ENCODE peak calls at places on chromosomes 11 and 22, in eight cellular contexts. One of them, this sample, is unnamed.

GRCh38 chr22:21876486-21877176 is 9.2 kb upstream of the MAPK1 start:
- DNase-seq in psoas muscle: no peak
- DNase-seq in GM23338: no peak
- DNase-seq in cardiac muscle cell: peak
- DNase-seq in astrocyte of the cerebellum: no peak
- DNase-seq in Peyer's patch: no peak
- DNase-seq in lower lobe of right lung: no peak
- DNase-seq in GM10248: no peak
- DNase-seq in this sample: no peak

GRCh38 chr22:28188480-28188879 is 269.4 kb upstream of the PITPNB start:
- DNase-seq in psoas muscle: no peak
- DNase-seq in GM23338: peak
- DNase-seq in cardiac muscle cell: no peak
- DNase-seq in astrocyte of the cerebellum: no peak
- DNase-seq in Peyer's patch: no peak
- DNase-seq in lower lobe of right lung: no peak
- DNase-seq in GM10248: no peak
- DNase-seq in this sample: peak

GRCh38 chr11:19995131-19995530 is 165.1 kb downstream of the DBX1 start:
- DNase-seq in psoas muscle: peak
- DNase-seq in GM23338: no peak
- DNase-seq in cardiac muscle cell: peak
- DNase-seq in astrocyte of the cerebellum: no peak
- DNase-seq in Peyer's patch: peak
- DNase-seq in lower lobe of right lung: no peak
- DNase-seq in GM10248: no peak
- DNase-seq in this sample: no peak

GRCh38 chr22:32870474-32870873 is 69.0 kb downstream of the TIMP3 start:
- DNase-seq in psoas muscle: no peak
- DNase-seq in GM23338: no peak
- DNase-seq in cardiac muscle cell: no peak
- DNase-seq in astrocyte of the cerebellum: no peak
- DNase-seq in Peyer's patch: no peak
- DNase-seq in lower lobe of right lung: no peak
- DNase-seq in GM10248: no peak
- DNase-seq in this sample: no peak

GRCh38 chr11:848988-849824 is 6.6 kb downstream of the TSPAN4 start:
- DNase-seq in psoas muscle: no peak
- DNase-seq in GM23338: peak
- DNase-seq in cardiac muscle cell: no peak
- DNase-seq in astrocyte of the cerebellum: no peak
- DNase-seq in Peyer's patch: no peak
- DNase-seq in lower lobe of right lung: no peak
- DNase-seq in GM10248: peak
- DNase-seq in this sample: peak

GRCh38 chr11:19978668-19979518 is 181.4 kb downstream of the DBX1 start:
- DNase-seq in psoas muscle: no peak
- DNase-seq in GM23338: no peak
- DNase-seq in cardiac muscle cell: peak
- DNase-seq in astrocyte of the cerebellum: peak
- DNase-seq in Peyer's patch: no peak
- DNase-seq in lower lobe of right lung: peak
- DNase-seq in GM10248: peak
- DNase-seq in this sample: no peak

GRCh38 chr22:44033689-44034088 is 9.6 kb downstream of the PARVB start:
- DNase-seq in psoas muscle: peak
- DNase-seq in GM23338: peak
- DNase-seq in cardiac muscle cell: peak
- DNase-seq in astrocyte of the cerebellum: no peak
- DNase-seq in Peyer's patch: no peak
- DNase-seq in lower lobe of right lung: peak
- DNase-seq in GM10248: no peak
- DNase-seq in this sample: peak

GRCh38 chr11:69202511-69203221 is 46.9 kb downstream of the SMIM38 start:
- DNase-seq in psoas muscle: no peak
- DNase-seq in GM23338: no peak
- DNase-seq in cardiac muscle cell: no peak
- DNase-seq in astrocyte of the cerebellum: no peak
- DNase-seq in Peyer's patch: no peak
- DNase-seq in lower lobe of right lung: no peak
- DNase-seq in GM10248: no peak
- DNase-seq in this sample: no peak

GRCh38 chr11:12200359-12201015 is 90.1 kb downstream of the MICAL2 start:
- DNase-seq in psoas muscle: peak
- DNase-seq in GM23338: no peak
- DNase-seq in cardiac muscle cell: peak
- DNase-seq in astrocyte of the cerebellum: no peak
- DNase-seq in Peyer's patch: no peak
- DNase-seq in lower lobe of right lung: no peak
- DNase-seq in GM10248: no peak
- DNase-seq in this sample: no peak

GRCh38 chr11:33936745-33937612 is 45.1 kb upstream of the LMO2 start:
- DNase-seq in psoas muscle: peak
- DNase-seq in GM23338: no peak
- DNase-seq in cardiac muscle cell: peak
- DNase-seq in astrocyte of the cerebellum: peak
- DNase-seq in Peyer's patch: no peak
- DNase-seq in lower lobe of right lung: no peak
- DNase-seq in GM10248: no peak
- DNase-seq in this sample: no peak

GRCh38 chr11:16924826-16925494 is 89.3 kb downstream of the PLEKHA7 start:
- DNase-seq in psoas muscle: peak
- DNase-seq in GM23338: peak
- DNase-seq in cardiac muscle cell: peak
- DNase-seq in astrocyte of the cerebellum: peak
- DNase-seq in Peyer's patch: peak
- DNase-seq in lower lobe of right lung: peak
- DNase-seq in GM10248: peak
- DNase-seq in this sample: peak

GRCh38 chr11:101034076-101034475 is 95.5 kb downstream of the PGR start:
- DNase-seq in psoas muscle: peak
- DNase-seq in GM23338: no peak
- DNase-seq in cardiac muscle cell: peak
- DNase-seq in astrocyte of the cerebellum: peak
- DNase-seq in Peyer's patch: no peak
- DNase-seq in lower lobe of right lung: peak
- DNase-seq in GM10248: no peak
- DNase-seq in this sample: peak

GRCh38 chr11:42631223-42631843 is 680.5 kb upstream of the API5 start:
- DNase-seq in psoas muscle: no peak
- DNase-seq in GM23338: peak
- DNase-seq in cardiac muscle cell: peak
- DNase-seq in astrocyte of the cerebellum: no peak
- DNase-seq in Peyer's patch: no peak
- DNase-seq in lower lobe of right lung: no peak
- DNase-seq in GM10248: no peak
- DNase-seq in this sample: no peak

GRCh38 chr22:20248461-20248959 is 19.6 kb downstream of the RTN4R start:
- DNase-seq in psoas muscle: no peak
- DNase-seq in GM23338: no peak
- DNase-seq in cardiac muscle cell: no peak
- DNase-seq in astrocyte of the cerebellum: no peak
- DNase-seq in Peyer's patch: no peak
- DNase-seq in lower lobe of right lung: no peak
- DNase-seq in GM10248: no peak
- DNase-seq in this sample: no peak

GRCh38 chr11:96002339-96002738 is 78.4 kb upstream of the MTMR2 start:
- DNase-seq in psoas muscle: no peak
- DNase-seq in GM23338: no peak
- DNase-seq in cardiac muscle cell: no peak
- DNase-seq in astrocyte of the cerebellum: no peak
- DNase-seq in Peyer's patch: no peak
- DNase-seq in lower lobe of right lung: no peak
- DNase-seq in GM10248: no peak
- DNase-seq in this sample: no peak

GRCh38 chr11:119149371-119150275 is 771 bp downstream of the ABCG4 start:
- DNase-seq in psoas muscle: no peak
- DNase-seq in GM23338: peak
- DNase-seq in cardiac muscle cell: peak
- DNase-seq in astrocyte of the cerebellum: no peak
- DNase-seq in Peyer's patch: no peak
- DNase-seq in lower lobe of right lung: no peak
- DNase-seq in GM10248: no peak
- DNase-seq in this sample: peak

GRCh38 chr11:115660072-115660805 is 156.0 kb upstream of the CADM1 start:
- DNase-seq in psoas muscle: no peak
- DNase-seq in GM23338: peak
- DNase-seq in cardiac muscle cell: no peak
- DNase-seq in astrocyte of the cerebellum: no peak
- DNase-seq in Peyer's patch: no peak
- DNase-seq in lower lobe of right lung: no peak
- DNase-seq in GM10248: no peak
- DNase-seq in this sample: peak

GRCh38 chr11:104968365-104968855 is at the start of gene CASP4:
- DNase-seq in psoas muscle: no peak
- DNase-seq in GM23338: no peak
- DNase-seq in cardiac muscle cell: peak
- DNase-seq in astrocyte of the cerebellum: peak
- DNase-seq in Peyer's patch: no peak
- DNase-seq in lower lobe of right lung: no peak
- DNase-seq in GM10248: peak
- DNase-seq in this sample: no peak

DNA sequence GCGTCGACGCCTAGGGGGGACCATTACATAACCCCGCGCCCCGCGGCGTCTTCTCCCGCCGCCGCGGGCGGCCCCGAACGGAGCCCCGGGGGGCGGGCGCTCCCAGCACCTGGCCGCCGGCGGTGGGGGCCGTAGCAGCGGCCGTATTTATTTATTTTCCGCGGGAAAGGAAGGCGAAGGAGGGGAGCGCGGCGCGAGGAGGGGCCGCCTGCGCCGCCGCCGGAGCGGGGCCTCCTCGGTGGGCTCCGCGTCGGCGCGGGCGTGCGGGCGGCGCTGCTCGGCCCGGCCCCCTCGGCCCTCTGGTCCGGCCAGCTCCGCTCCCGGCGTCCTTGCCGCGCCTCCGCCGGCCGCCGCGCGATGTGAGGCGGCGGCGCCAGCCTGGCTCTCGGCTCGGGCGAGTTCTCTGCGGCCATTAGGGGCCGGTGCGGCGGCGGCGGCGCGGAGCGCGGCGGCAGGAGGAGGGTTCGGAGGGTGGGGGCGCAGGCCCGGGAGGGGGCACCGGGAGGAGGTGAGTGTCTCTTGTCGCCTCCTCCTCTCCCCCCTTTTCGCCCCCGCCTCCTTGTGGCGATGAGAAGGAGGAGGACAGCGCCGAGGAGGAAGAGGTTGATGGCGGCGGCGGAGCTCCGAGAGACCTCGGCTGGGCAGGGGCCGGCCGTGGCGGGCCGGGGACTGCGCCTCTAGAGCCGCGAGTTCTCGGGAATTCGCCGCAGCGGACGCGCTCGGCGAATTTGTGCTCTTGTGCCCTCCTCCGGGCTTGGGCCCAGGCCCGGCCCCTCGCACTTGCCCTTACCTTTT is at the start of gene EP300:
- DNase-seq in psoas muscle: peak
- DNase-seq in GM23338: peak
- DNase-seq in cardiac muscle cell: peak
- DNase-seq in astrocyte of the cerebellum: peak
- DNase-seq in Peyer's patch: peak
- DNase-seq in lower lobe of right lung: peak
- DNase-seq in GM10248: peak
- DNase-seq in this sample: peak
- TF ChIP-seq CTCF in psoas muscle: peak
- TF ChIP-seq CTCF in GM23338: no peak
- TF ChIP-seq CTCF in cardiac muscle cell: peak
- TF ChIP-seq CTCF in astrocyte of the cerebellum: peak
- TF ChIP-seq CTCF in Peyer's patch: no peak
- TF ChIP-seq CTCF in lower lobe of right lung: peak
- TF ChIP-seq CTCF in GM10248: peak
- TF ChIP-seq CTCF in this sample: no peak

DNA sequence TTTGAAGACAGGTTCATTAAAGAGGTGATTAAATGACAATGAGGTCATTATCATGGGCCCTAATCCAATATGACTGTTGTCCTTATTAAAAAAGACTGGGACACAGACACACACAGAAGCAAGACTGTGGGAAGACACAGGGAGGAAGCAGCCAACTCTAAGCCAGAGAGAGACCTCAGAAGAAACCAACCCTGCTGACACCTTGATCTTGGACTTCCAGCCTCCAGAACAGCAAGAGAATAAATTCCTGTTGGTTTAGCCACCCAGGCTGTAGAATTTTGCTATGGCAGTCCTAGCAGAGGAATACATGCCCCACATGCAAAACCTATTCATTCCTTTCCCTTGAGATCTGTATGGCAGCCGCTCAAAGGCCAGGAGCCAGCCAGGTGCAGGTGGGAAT is 35.6 kb upstream of the CACNG2 start:
- DNase-seq in psoas muscle: no peak
- DNase-seq in GM23338: no peak
- DNase-seq in cardiac muscle cell: no peak
- DNase-seq in astrocyte of the cerebellum: no peak
- DNase-seq in Peyer's patch: no peak
- DNase-seq in lower lobe of right lung: no peak
- DNase-seq in GM10248: no peak
- DNase-seq in this sample: no peak
- TF ChIP-seq CTCF in psoas muscle: no peak
- TF ChIP-seq CTCF in GM23338: no peak
- TF ChIP-seq CTCF in cardiac muscle cell: no peak
- TF ChIP-seq CTCF in astrocyte of the cerebellum: no peak
- TF ChIP-seq CTCF in Peyer's patch: no peak
- TF ChIP-seq CTCF in lower lobe of right lung: no peak
- TF ChIP-seq CTCF in GM10248: no peak
- TF ChIP-seq CTCF in this sample: no peak

DNA sequence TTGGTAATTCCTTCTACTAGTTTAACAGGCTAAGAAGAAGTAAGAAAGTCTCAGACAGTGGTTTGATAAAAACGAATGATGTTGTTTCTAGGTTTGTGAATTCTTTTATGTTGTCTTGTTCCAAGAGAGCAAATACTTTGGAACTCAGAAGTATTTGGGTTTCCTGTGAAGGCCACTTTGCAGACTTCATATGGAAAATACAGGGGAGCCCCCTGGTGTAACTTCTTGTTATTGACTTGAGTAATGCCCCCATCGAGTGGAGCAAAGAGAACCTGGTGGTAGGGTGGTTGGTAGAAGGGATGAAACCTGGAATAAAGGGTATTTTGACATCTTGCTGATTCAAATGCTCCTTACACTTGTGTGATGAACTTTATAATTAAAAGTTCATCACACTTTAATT is 40.0 kb upstream of the PTH start:
- DNase-seq in psoas muscle: no peak
- DNase-seq in GM23338: peak
- DNase-seq in cardiac muscle cell: no peak
- DNase-seq in astrocyte of the cerebellum: no peak
- DNase-seq in Peyer's patch: no peak
- DNase-seq in lower lobe of right lung: no peak
- DNase-seq in GM10248: no peak
- DNase-seq in this sample: no peak
- TF ChIP-seq CTCF in psoas muscle: no peak
- TF ChIP-seq CTCF in GM23338: peak
- TF ChIP-seq CTCF in cardiac muscle cell: no peak
- TF ChIP-seq CTCF in astrocyte of the cerebellum: no peak
- TF ChIP-seq CTCF in Peyer's patch: no peak
- TF ChIP-seq CTCF in lower lobe of right lung: no peak
- TF ChIP-seq CTCF in GM10248: no peak
- TF ChIP-seq CTCF in this sample: no peak

DNA sequence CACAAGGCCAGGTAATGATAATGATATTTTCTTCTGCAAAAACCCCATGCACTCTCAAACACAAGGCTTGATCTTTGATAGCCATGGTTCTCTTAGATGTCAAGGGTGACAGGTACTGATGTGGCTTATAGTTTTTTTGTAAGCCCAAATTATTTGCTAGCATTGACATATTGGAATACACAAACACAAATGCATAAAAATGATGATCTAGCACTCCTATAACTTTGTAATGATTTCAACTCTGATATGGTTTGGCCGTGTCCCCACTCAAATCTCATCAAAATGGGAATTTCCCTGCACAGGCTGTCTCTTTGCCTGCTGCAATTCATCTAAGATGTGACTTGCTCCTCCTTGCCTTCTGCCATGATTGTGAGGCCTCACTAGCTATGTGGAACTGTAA is 572.5 kb upstream of the CCDC90B start:
- DNase-seq in psoas muscle: no peak
- DNase-seq in GM23338: no peak
- DNase-seq in cardiac muscle cell: no peak
- DNase-seq in astrocyte of the cerebellum: no peak
- DNase-seq in Peyer's patch: no peak
- DNase-seq in lower lobe of right lung: no peak
- DNase-seq in GM10248: no peak
- DNase-seq in this sample: no peak
- TF ChIP-seq CTCF in psoas muscle: no peak
- TF ChIP-seq CTCF in GM23338: no peak
- TF ChIP-seq CTCF in cardiac muscle cell: no peak
- TF ChIP-seq CTCF in astrocyte of the cerebellum: no peak
- TF ChIP-seq CTCF in Peyer's patch: no peak
- TF ChIP-seq CTCF in lower lobe of right lung: no peak
- TF ChIP-seq CTCF in GM10248: no peak
- TF ChIP-seq CTCF in this sample: no peak